ENCODE peak calls at places on chromosome 7, in eight cellular contexts. J, R, L, A, W, I, K and P are unnamed samples.

GRCh38 chr7:111409714-111410422 is 152.4 kb downstream of the IMMP2L start:
- DNase-seq in J (no peak), R (no peak), L (no peak), A (peak), W (no peak), I (no peak), K (peak), P (peak)

GRCh38 chr7:44767912-44768662 is 19.4 kb downstream of the ZMIZ2 start:
- DNase-seq in J (no peak), R (no peak), L (no peak), A (peak), W (no peak), I (peak), K (peak), P (peak)

GRCh38 chr7:152462995-152463713 is 27.4 kb upstream of the KMT2C start:
- DNase-seq in J (no peak), R (no peak), L (no peak), A (peak), W (peak), I (peak), K (peak), P (peak)

GRCh38 chr7:129779602-129780256 is 168.2 kb downstream of the NRF1 start:
- DNase-seq in J (no peak), R (no peak), L (no peak), A (no peak), W (peak), I (no peak), K (no peak), P (no peak)

GRCh38 chr7:152891837-152892236 is 132.3 kb downstream of the ACTR3B start:
- DNase-seq in J (no peak), R (no peak), L (no peak), A (no peak), W (no peak), I (no peak), K (no peak), P (no peak)

GRCh38 chr7:131927770-131928169 is 371.3 kb upstream of the PODXL start:
- DNase-seq in J (no peak), R (no peak), L (no peak), A (no peak), W (no peak), I (no peak), K (no peak), P (no peak)

GRCh38 chr7:42940985-42941847 is 9.0 kb downstream of the MRPL32 start:
- DNase-seq in J (peak), R (peak), L (peak), A (peak), W (peak), I (peak), K (peak), P (peak)

GRCh38 chr7:44633254-44634186 is 27.1 kb downstream of the OGDH start:
- DNase-seq in J (peak), R (no peak), L (no peak), A (peak), W (no peak), I (peak), K (peak), P (peak)

GRCh38 chr7:107147464-107148214 is 21.2 kb upstream of the HBP1 start:
- DNase-seq in J (no peak), R (peak), L (no peak), A (peak), W (no peak), I (no peak), K (peak), P (peak)

GRCh38 chr7:128145191-128145590 is 95.9 kb upstream of the LEP start:
- DNase-seq in J (no peak), R (peak), L (no peak), A (no peak), W (no peak), I (no peak), K (no peak), P (no peak)